ENCODE peak calls at places on chromosome 2, in eight cellular contexts. L is tibial artery, T is coronary artery, R is NCI-H774, N is left ventricle myocardium inferior, V is progenitor cell of endocrine pancreas, M is LHCN-M2, P is AG10803. S is an unnamed sample.
A peak's percentile ranks its signal among the peaks of the same experiment; 100 is the strongest.

GRCh38 chr2:56182420-56182819 is 1.4 kb upstream of the CCDC85A start:
- DNase-seq in L (no peak), T (no peak), R (no peak), N (no peak), V (no peak), M (no peak), P (no peak), S (no peak)

GRCh38 chr2:197710424-197711042 is 5.4 kb downstream of the MARS2 start:
- DNase-seq in L (no peak), T (no peak), R (no peak), N (no peak), V (no peak), M (no peak), P (no peak), S (no peak)

GRCh38 chr2:219406861-219407230 is 11.3 kb upstream of the DES start:
- DNase-seq in L (peak; percentile 76), T (peak; percentile 90), R (no peak), N (peak; percentile 72), V (no peak), M (peak; percentile 91), P (peak; percentile 96), S (no peak)

GRCh38 chr2:237968048-237968862 is 1.4 kb downstream of the UBE2F start:
- DNase-seq in L (peak; percentile 58), T (no peak), R (no peak), N (no peak), V (no peak), M (peak; percentile 78), P (peak; percentile 82), S (no peak)

GRCh38 chr2:140990416-140990815 is 1140.4 kb downstream of the LRP1B start:
- DNase-seq in L (no peak), T (no peak), R (no peak), N (no peak), V (no peak), M (peak; percentile 96), P (peak; percentile 80), S (no peak)

GRCh38 chr2:225993430-225993829 is 593.9 kb downstream of the NYAP2 start:
- DNase-seq in L (no peak), T (no peak), R (no peak), N (no peak), V (no peak), M (peak; percentile 15), P (no peak), S (no peak)

GRCh38 chr2:97727296-97727695 is 13.9 kb downstream of the ZAP70 start:
- DNase-seq in L (no peak), T (no peak), R (no peak), N (no peak), V (no peak), M (no peak), P (no peak), S (no peak)

GRCh38 chr2:37052600-37053332 is 31.4 kb downstream of the HEATR5B start:
- DNase-seq in L (no peak), T (no peak), R (no peak), N (no peak), V (no peak), M (no peak), P (no peak), S (no peak)

GRCh38 chr2:232593931-232594330 is 39.5 kb upstream of the EFHD1 start:
- DNase-seq in L (no peak), T (no peak), R (no peak), N (no peak), V (no peak), M (no peak), P (no peak), S (no peak)

GRCh38 chr2:7012141-7012809 is 95.1 kb downstream of the RNF144A start:
- DNase-seq in L (no peak), T (no peak), R (peak; percentile 20), N (no peak), V (no peak), M (no peak), P (peak; percentile 49), S (no peak)

GRCh38 chr2:74585406-74586182 is 31.1 kb downstream of the DOK1 start:
- DNase-seq in L (peak; percentile 48), T (no peak), R (no peak), N (peak; percentile 39), V (no peak), M (no peak), P (no peak), S (no peak)

GRCh38 chr2:161976300-161976699 is 97.7 kb downstream of the DPP4 start:
- DNase-seq in L (no peak), T (no peak), R (no peak), N (no peak), V (no peak), M (peak; percentile 26), P (no peak), S (no peak)

S was measured in neural crest cell.